ENCODE peak calls at places on chromosome X, in five cellular contexts. T is thoracic aorta, X is ovary, F is K562, J is adrenal gland. Y is an unnamed sample. For H3K4me1, the result is how much of the 10 kb centered on the place peaks cover.

GRCh38 chrX:87489071-87489470 is 28.5 kb upstream of the KLHL4 start:
- DNase-seq in F (no peak), T (no peak), X (no peak), J (no peak), Y (no peak)

GRCh38 chrX:74015379-74016019 is 288.5 kb upstream of the ZCCHC13 start:
- DNase-seq in X (peak), T (peak), J (peak), F (peak), Y (no peak)

GRCh38 chrX:103831803-103832544 is at the start of gene RAB9B:
- DNase-seq in J (peak), F (peak), X (peak), T (peak), Y (peak)

GRCh38 chrX:41823402-41823801 is 99.4 kb downstream of the GPR82 start:
- DNase-seq in X (no peak), J (no peak), T (no peak), F (no peak), Y (no peak)

GRCh38 chrX:24506082-24506481 is 41.0 kb downstream of the PDK3 start:
- DNase-seq in T (no peak), X (no peak), J (no peak), F (no peak), Y (no peak)

GRCh38 chrX:38817004-38817703 is 15.9 kb downstream of the MID1IP1 start:
- DNase-seq in T (no peak), X (peak), F (peak), J (peak), Y (peak)

GRCh38 chrX:110401142-110401541 is 42.5 kb downstream of the RTL9 start:
- DNase-seq in T (no peak), X (no peak), F (no peak), J (no peak), Y (no peak)

GRCh38 chrX:40153335-40154221 is 55.8 kb upstream of the BCOR start:
- DNase-seq in T (no peak), X (peak), J (peak), F (peak), Y (peak)

GRCh38 chrX:150502091-150502490 is 66.3 kb upstream of the MTM1 start:
- DNase-seq in J (no peak), F (no peak), T (no peak), X (no peak), Y (no peak)

GRCh38 chrX:57451426-57452020 is 140.3 kb upstream of the ZXDB start:
- DNase-seq in F (no peak), T (no peak), X (no peak), J (no peak), Y (no peak)

GRCh38 chrX:21166302-21166982 is 207.8 kb upstream of the CNKSR2 start:
- DNase-seq in J (no peak), T (no peak), X (no peak), F (no peak), Y (no peak)

GRCh38 chrX:28549839-28550238 is 37.4 kb upstream of the IL1RAPL1 start:
- DNase-seq in J (no peak), T (no peak), F (no peak), X (no peak), Y (no peak)

GRCh38 chrX:112832481-112833095 is 8.0 kb downstream of the AMOT start:
- DNase-seq in F (no peak), X (no peak), J (no peak), T (no peak), Y (no peak)

GRCh38 chrX:22047470-22047869 is 15.3 kb downstream of the PHEX start:
- DNase-seq in T (no peak), F (no peak), X (no peak), J (no peak), Y (no peak)

GRCh38 chrX:43878902-43879526 is 3.2 kb downstream of the MAOB start:
- DNase-seq in F (no peak), X (no peak), J (no peak), T (no peak), Y (no peak)

GRCh38 chrX:102902355-102902754 is 34.7 kb upstream of the RAB40AL start:
- DNase-seq in T (no peak), F (no peak), J (no peak), X (no peak), Y (no peak)

GRCh38 chrX:66233206-66233605 is 69.2 kb downstream of the HEPH start:
- DNase-seq in X (no peak), T (no peak), F (no peak), J (no peak), Y (no peak)

GRCh38 chrX:1657367-1658082 is 42.7 kb downstream of the ASMT start:
- DNase-seq in J (no peak), X (no peak), F (no peak), T (no peak), Y (peak)

GRCh38 chrX:133412246-133412645 is 3.0 kb downstream of the GPC4 start:
- DNase-seq in T (no peak), X (no peak), J (no peak), F (no peak), Y (no peak)

GRCh38 chrX:14010566-14010965 is 19.1 kb downstream of the GEMIN8 start:
- DNase-seq in T (no peak), X (no peak), F (no peak), J (no peak), Y (no peak)

GRCh38 chrX:134236690-134237362 is at the start of gene CCDC160:
- DNase-seq in J (peak), T (no peak), X (peak), F (peak), Y (no peak)

GRCh38 chrX:132483951-132484350 is 4.9 kb downstream of the MBNL3 start:
- DNase-seq in J (no peak), T (no peak), X (no peak), F (no peak), Y (no peak)

GRCh38 chrX:104565791-104566687 is at the start of gene IL1RAPL2:
- DNase-seq in X (no peak), J (no peak), T (no peak), F (peak), Y (no peak)

GRCh38 chrX:77451041-77451440 is 3.9 kb downstream of the FGF16 start:
- DNase-seq in F (no peak), X (no peak), J (no peak), T (no peak), Y (no peak)

GRCh38 chrX:100829730-100830129 is 9.5 kb downstream of the CSTF2 start:
- DNase-seq in J (no peak), X (no peak), T (no peak), F (no peak), Y (no peak)

GRCh38 chrX:20511792-20512191 is 245.1 kb upstream of the RPS6KA3 start:
- DNase-seq in X (no peak), F (no peak), T (no peak), J (no peak), Y (no peak)

GRCh38 chrX:39336709-39337294 is 535.5 kb downstream of the MID1IP1 start:
- DNase-seq in F (no peak), X (peak), J (no peak), T (no peak), Y (peak)

GRCh38 chrX:9682456-9682855 is 83.2 kb downstream of the GPR143 start:
- DNase-seq in F (no peak), J (no peak), T (no peak), X (no peak), Y (no peak)

DNA sequence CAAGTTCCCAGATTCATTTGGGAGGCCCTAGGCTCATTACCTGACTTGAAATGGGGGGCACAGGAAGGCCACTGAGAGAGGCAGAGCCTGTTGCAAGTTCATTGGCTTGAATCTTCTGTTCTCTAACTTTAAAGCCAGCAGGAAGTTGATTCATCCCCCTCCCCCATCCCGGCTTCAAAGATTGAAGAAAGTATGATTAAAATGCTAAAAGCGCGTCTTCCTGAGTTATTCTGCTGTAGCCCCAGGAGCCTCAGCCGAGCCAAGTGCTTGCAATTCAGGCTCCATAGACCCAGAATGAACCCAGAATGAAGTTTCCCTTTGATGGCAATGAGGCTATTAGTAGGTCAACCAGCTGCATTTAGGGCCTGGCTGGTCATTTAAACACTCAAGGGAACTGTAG is 14.7 kb downstream of the CHST7 start:
- DNase-seq in F (no peak), T (peak), J (peak), X (no peak), Y (peak)
- H3K4me1 ChIP-seq in F (under half), T (under half), J (under half), X (under half), Y (under half)

GRCh38 chrX:131225078-131225477 is 64.0 kb downstream of the IGSF1 start:
- DNase-seq in T (no peak), X (no peak), F (no peak), J (no peak), Y (no peak)
- H3K4me1 ChIP-seq in T (under half), X (under half), F (under half), J (under half), Y (under half)

DNA sequence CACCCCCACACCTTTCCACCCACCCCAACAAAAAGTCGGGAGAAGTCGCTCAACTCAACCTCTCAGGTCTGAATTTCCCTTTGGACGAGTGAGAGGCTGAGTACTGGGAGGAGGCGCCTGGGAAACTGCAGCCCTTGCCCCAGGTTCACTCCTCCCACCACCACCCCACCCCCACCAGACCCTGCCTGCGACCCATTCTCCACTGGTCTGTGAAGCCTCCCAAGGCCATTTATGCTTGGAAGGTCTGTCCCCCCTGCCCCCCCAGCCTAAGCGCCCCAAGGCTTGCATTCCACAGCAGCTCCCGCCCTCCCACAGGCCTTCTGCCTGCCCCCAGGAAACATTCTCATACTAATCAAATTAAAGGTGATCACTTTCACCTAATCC is 27.2 kb downstream of the ELF4 start:
- DNase-seq in X (no peak), F (peak), T (no peak), J (no peak), Y (no peak)
- H3K4me1 ChIP-seq in X (under half), F (half or more), T (under half), J (under half), Y (under half)

GRCh38 chrX:45762699-45763647 is 562.3 kb upstream of the DIPK2B start:
- DNase-seq in J (no peak), T (no peak), X (no peak), F (no peak), Y (no peak)

GRCh38 chrX:45758738-45759397 is 558.2 kb upstream of the DIPK2B start:
- DNase-seq in X (no peak), T (no peak), J (no peak), F (no peak), Y (no peak)

GRCh38 chrX:45765281-45765680 is 564.6 kb upstream of the DIPK2B start:
- DNase-seq in J (no peak), X (no peak), T (no peak), F (no peak), Y (no peak)

GRCh38 chrX:45760187-45760742 is 559.6 kb upstream of the DIPK2B start:
- DNase-seq in X (no peak), J (no peak), T (no peak), F (no peak), Y (no peak)

DNA sequence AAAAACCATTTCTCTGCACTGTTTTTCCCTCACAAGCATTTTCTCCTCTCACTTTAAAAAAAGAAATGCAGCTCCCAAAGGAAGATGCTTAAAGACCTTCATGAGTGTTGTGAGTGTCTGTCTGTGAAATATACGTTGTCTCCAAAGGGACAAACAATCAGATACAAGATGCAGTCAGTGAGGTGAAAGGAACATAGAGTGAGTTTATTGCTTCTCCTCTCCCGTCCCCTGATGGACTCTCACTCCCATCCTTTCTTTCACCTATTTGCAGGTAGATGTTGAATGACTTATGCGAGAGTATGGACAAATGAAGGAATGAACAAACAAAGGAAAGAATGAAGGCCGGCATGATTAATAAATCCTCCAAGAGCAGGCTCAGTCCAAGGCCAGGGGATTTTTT is 561.2 kb upstream of the DIPK2B start:
- DNase-seq in J (no peak), F (no peak), X (no peak), T (no peak), Y (no peak)
- H3K4me1 ChIP-seq in J (under half), F (under half), X (under half), T (under half), Y (under half)

DNA sequence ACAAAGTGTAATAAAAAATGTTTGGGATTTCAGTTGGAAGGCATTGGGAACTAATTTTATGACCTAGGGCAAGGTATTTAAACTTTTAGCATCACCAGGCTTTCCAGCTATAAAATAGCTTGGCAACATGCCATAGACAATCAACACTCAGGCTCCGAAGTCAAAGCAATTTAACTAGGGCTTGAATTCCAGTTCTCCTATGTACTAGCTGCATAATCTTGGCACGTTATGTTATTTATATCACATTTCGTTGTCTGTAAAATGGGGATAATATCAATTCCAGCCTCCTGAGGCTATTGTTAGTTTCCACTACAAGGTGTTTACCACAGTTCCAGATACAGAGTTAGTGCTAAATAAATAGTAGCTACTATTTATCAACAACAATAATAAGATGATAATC is 78.8 kb downstream of the DMD start:
- DNase-seq in F (no peak), T (no peak), J (no peak), X (no peak), Y (no peak)
- H3K4me1 ChIP-seq in F (under half), T (under half), J (under half), X (under half), Y (under half)

GRCh38 chrX:54288989-54289388 is 68.9 kb downstream of the WNK3 start:
- DNase-seq in T (no peak), X (no peak), F (no peak), J (no peak), Y (no peak)

GRCh38 chrX:54292755-54293154 is 65.1 kb downstream of the WNK3 start:
- DNase-seq in F (no peak), J (no peak), T (no peak), X (no peak), Y (no peak)

DNA sequence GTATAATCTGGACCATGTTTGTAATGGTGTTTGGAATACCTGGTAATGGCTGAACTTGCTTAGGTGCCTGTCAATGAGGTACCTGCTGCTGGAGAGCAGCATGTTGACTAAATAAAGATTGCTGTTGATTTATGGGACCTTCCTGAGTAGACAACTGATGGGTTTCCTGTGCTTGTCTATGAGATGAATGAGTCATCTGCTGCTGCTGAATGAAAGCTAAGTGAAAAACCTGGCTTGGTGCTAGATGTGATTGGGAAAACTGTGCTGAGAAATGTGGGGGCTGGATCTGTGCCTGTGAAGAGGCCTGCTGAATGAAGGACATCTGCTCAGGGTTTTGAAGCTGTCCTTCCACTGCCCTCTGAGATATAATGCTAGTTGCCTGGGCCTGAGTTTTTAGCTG is 69.6 kb downstream of the WNK3 start:
- DNase-seq in X (no peak), J (no peak), F (no peak), T (no peak), Y (no peak)
- H3K4me1 ChIP-seq in X (under half), J (under half), F (under half), T (under half), Y (under half)

DNA sequence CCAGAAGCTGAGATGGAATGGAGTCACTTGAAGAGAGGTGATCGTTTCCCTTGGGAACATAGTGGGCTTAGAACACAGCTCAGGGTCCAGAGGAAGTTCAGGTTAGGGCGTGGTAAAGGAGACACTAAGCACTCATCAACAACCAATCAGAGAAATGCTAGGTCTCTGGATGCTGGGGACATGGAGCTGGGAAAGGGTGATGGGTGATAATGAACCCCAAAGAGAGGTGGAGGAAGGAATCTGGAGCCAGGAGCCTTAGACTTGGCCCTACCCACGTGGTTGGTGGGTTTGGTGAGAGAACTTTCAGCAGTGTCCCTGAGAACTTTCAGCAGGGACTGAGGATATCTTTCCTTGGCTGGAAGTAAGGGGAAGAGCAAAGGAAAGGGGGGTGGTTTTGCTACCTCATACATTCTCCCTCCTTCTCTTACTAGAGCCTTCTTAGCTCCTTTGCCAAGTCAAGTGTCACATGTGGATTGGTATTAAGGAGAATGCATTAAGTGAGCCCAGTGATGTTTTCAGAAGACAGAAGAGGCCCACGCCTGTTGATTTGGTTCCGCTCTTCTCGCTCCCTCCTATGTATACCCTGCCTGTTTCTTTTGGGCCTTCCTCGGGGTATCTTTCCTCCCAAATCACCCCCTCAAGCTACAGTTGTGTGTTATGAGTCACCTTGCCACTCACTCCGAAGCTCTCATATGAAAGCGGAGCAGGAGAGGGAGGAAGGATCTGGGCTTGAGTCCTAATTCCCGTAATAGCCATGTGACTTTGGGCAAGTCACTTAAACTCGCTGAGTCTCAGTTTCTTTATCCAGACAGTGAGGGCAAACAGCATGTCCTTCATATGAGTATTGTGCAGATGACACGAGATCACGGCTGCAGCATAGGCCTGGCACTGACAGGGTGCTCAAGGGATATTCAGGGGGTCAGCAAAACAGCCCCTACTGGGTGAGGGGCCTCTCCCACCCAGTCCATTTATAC is 63.1 kb downstream of the TSC22D3 start:
- DNase-seq in X (no peak), F (no peak), J (no peak), T (no peak), Y (peak)
- H3K4me1 ChIP-seq in X (under half), F (under half), J (under half), T (under half), Y (under half)

DNA sequence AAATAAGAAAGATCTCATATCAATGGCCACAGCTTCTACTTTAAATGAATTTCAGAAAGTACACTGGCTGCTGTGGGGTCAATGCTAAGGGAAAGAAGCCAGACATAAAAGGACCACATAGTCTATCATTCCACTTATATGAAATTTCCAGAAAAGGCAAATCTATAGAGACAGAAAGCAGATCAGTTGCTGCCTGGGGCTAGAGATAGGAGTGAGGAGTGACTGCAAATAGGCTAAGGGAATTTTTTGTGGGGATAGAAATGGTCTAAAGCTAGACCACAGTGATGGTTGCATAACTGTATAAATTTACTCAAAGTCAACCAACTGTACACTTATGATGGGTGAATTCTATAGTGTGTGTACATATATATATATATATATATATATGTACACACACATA is 8.3 kb downstream of the GAB3 start:
- DNase-seq in X (no peak), T (no peak), J (no peak), F (no peak), Y (no peak)
- H3K4me1 ChIP-seq in X (under half), T (under half), J (under half), F (under half), Y (under half)